ENCODE peak calls at places on chromosome 17, in six cellular contexts. One of them, this sample, is unnamed.

GRCh38 chr17:68441064-68441770 is 16.1 kb downstream of the WIPI1 start:
- DNase-seq in stimulated activated CD4-positive, alpha-beta T cell treated with anti-CD3 and anti-CD28 coated beads, Interleukin-4, amount 100 ng/mL, for 24 hours: no peak
- DNase-seq in tibial artery: no peak
- DNase-seq in stromal cell of bone marrow: no peak
- DNase-seq in GM12892: no peak
- DNase-seq in NCI-H446 treated with DMSO at 0.1 percent for 48 hours: no peak
- DNase-seq in this sample: no peak

GRCh38 chr17:10226930-10227695 is 28.7 kb upstream of the GAS7 start:
- DNase-seq in stimulated activated CD4-positive, alpha-beta T cell treated with anti-CD3 and anti-CD28 coated beads, Interleukin-4, amount 100 ng/mL, for 24 hours: peak
- DNase-seq in tibial artery: peak
- DNase-seq in stromal cell of bone marrow: no peak
- DNase-seq in GM12892: peak
- DNase-seq in NCI-H446 treated with DMSO at 0.1 percent for 48 hours: no peak
- DNase-seq in this sample: peak

GRCh38 chr17:81310963-81311550 is 15.9 kb upstream of the SLC38A10 start:
- DNase-seq in stimulated activated CD4-positive, alpha-beta T cell treated with anti-CD3 and anti-CD28 coated beads, Interleukin-4, amount 100 ng/mL, for 24 hours: no peak
- DNase-seq in tibial artery: no peak
- DNase-seq in stromal cell of bone marrow: no peak
- DNase-seq in GM12892: no peak
- DNase-seq in NCI-H446 treated with DMSO at 0.1 percent for 48 hours: no peak
- DNase-seq in this sample: no peak

GRCh38 chr17:37742114-37742761 is 2.6 kb downstream of the HNF1B start:
- DNase-seq in stimulated activated CD4-positive, alpha-beta T cell treated with anti-CD3 and anti-CD28 coated beads, Interleukin-4, amount 100 ng/mL, for 24 hours: no peak
- DNase-seq in tibial artery: no peak
- DNase-seq in stromal cell of bone marrow: no peak
- DNase-seq in GM12892: no peak
- DNase-seq in NCI-H446 treated with DMSO at 0.1 percent for 48 hours: no peak
- DNase-seq in this sample: peak

GRCh38 chr17:13995856-13996635 is 73.3 kb upstream of the COX10 start:
- DNase-seq in stimulated activated CD4-positive, alpha-beta T cell treated with anti-CD3 and anti-CD28 coated beads, Interleukin-4, amount 100 ng/mL, for 24 hours: no peak
- DNase-seq in tibial artery: no peak
- DNase-seq in stromal cell of bone marrow: no peak
- DNase-seq in GM12892: no peak
- DNase-seq in NCI-H446 treated with DMSO at 0.1 percent for 48 hours: no peak
- DNase-seq in this sample: no peak

GRCh38 chr17:79835953-79836951 is 3.0 kb downstream of the CBX4 start:
- DNase-seq in stimulated activated CD4-positive, alpha-beta T cell treated with anti-CD3 and anti-CD28 coated beads, Interleukin-4, amount 100 ng/mL, for 24 hours: no peak
- DNase-seq in tibial artery: no peak
- DNase-seq in stromal cell of bone marrow: no peak
- DNase-seq in GM12892: no peak
- DNase-seq in NCI-H446 treated with DMSO at 0.1 percent for 48 hours: no peak
- DNase-seq in this sample: peak

GRCh38 chr17:39663688-39664580 is 1.2 kb upstream of the TCAP start:
- DNase-seq in stimulated activated CD4-positive, alpha-beta T cell treated with anti-CD3 and anti-CD28 coated beads, Interleukin-4, amount 100 ng/mL, for 24 hours: no peak
- DNase-seq in tibial artery: no peak
- DNase-seq in stromal cell of bone marrow: no peak
- DNase-seq in GM12892: no peak
- DNase-seq in NCI-H446 treated with DMSO at 0.1 percent for 48 hours: no peak
- DNase-seq in this sample: peak

GRCh38 chr17:2711608-2712299 is at the start of gene CLUH:
- DNase-seq in stimulated activated CD4-positive, alpha-beta T cell treated with anti-CD3 and anti-CD28 coated beads, Interleukin-4, amount 100 ng/mL, for 24 hours: peak
- DNase-seq in tibial artery: peak
- DNase-seq in stromal cell of bone marrow: peak
- DNase-seq in GM12892: peak
- DNase-seq in NCI-H446 treated with DMSO at 0.1 percent for 48 hours: peak
- DNase-seq in this sample: peak

GRCh38 chr17:51585514-51586104 is 325.3 kb downstream of the UTP18 start:
- DNase-seq in stimulated activated CD4-positive, alpha-beta T cell treated with anti-CD3 and anti-CD28 coated beads, Interleukin-4, amount 100 ng/mL, for 24 hours: no peak
- DNase-seq in tibial artery: no peak
- DNase-seq in stromal cell of bone marrow: no peak
- DNase-seq in GM12892: no peak
- DNase-seq in NCI-H446 treated with DMSO at 0.1 percent for 48 hours: peak
- DNase-seq in this sample: no peak

GRCh38 chr17:31579265-31579664 is 187.8 kb downstream of the RAB11FIP4 start:
- DNase-seq in stimulated activated CD4-positive, alpha-beta T cell treated with anti-CD3 and anti-CD28 coated beads, Interleukin-4, amount 100 ng/mL, for 24 hours: no peak
- DNase-seq in tibial artery: no peak
- DNase-seq in stromal cell of bone marrow: no peak
- DNase-seq in GM12892: no peak
- DNase-seq in NCI-H446 treated with DMSO at 0.1 percent for 48 hours: no peak
- DNase-seq in this sample: peak

GRCh38 chr17:19897901-19898300 is 30.2 kb upstream of the ULK2 start:
- DNase-seq in stimulated activated CD4-positive, alpha-beta T cell treated with anti-CD3 and anti-CD28 coated beads, Interleukin-4, amount 100 ng/mL, for 24 hours: no peak
- DNase-seq in tibial artery: no peak
- DNase-seq in stromal cell of bone marrow: peak
- DNase-seq in GM12892: no peak
- DNase-seq in NCI-H446 treated with DMSO at 0.1 percent for 48 hours: no peak
- DNase-seq in this sample: no peak

GRCh38 chr17:66707051-66707450 is 127.9 kb upstream of the CACNG5 start:
- DNase-seq in stimulated activated CD4-positive, alpha-beta T cell treated with anti-CD3 and anti-CD28 coated beads, Interleukin-4, amount 100 ng/mL, for 24 hours: no peak
- DNase-seq in tibial artery: no peak
- DNase-seq in stromal cell of bone marrow: no peak
- DNase-seq in GM12892: no peak
- DNase-seq in NCI-H446 treated with DMSO at 0.1 percent for 48 hours: no peak
- DNase-seq in this sample: no peak

GRCh38 chr17:42233148-42233547 is 38.9 kb upstream of the GHDC start:
- DNase-seq in stimulated activated CD4-positive, alpha-beta T cell treated with anti-CD3 and anti-CD28 coated beads, Interleukin-4, amount 100 ng/mL, for 24 hours: no peak
- DNase-seq in tibial artery: no peak
- DNase-seq in stromal cell of bone marrow: no peak
- DNase-seq in GM12892: no peak
- DNase-seq in NCI-H446 treated with DMSO at 0.1 percent for 48 hours: no peak
- DNase-seq in this sample: no peak

GRCh38 chr17:17836250-17836817 is 452 bp downstream of the SREBF1 start:
- DNase-seq in stimulated activated CD4-positive, alpha-beta T cell treated with anti-CD3 and anti-CD28 coated beads, Interleukin-4, amount 100 ng/mL, for 24 hours: peak
- DNase-seq in tibial artery: peak
- DNase-seq in stromal cell of bone marrow: peak
- DNase-seq in GM12892: peak
- DNase-seq in NCI-H446 treated with DMSO at 0.1 percent for 48 hours: peak
- DNase-seq in this sample: peak

GRCh38 chr17:35129154-35129972 is 7.9 kb downstream of the FNDC8 start:
- DNase-seq in stimulated activated CD4-positive, alpha-beta T cell treated with anti-CD3 and anti-CD28 coated beads, Interleukin-4, amount 100 ng/mL, for 24 hours: no peak
- DNase-seq in tibial artery: no peak
- DNase-seq in stromal cell of bone marrow: peak
- DNase-seq in GM12892: no peak
- DNase-seq in NCI-H446 treated with DMSO at 0.1 percent for 48 hours: no peak
- DNase-seq in this sample: peak

GRCh38 chr17:7889166-7889584 is 586 bp downstream of the CHD3 start:
- DNase-seq in stimulated activated CD4-positive, alpha-beta T cell treated with anti-CD3 and anti-CD28 coated beads, Interleukin-4, amount 100 ng/mL, for 24 hours: peak
- DNase-seq in tibial artery: peak
- DNase-seq in stromal cell of bone marrow: peak
- DNase-seq in GM12892: no peak
- DNase-seq in NCI-H446 treated with DMSO at 0.1 percent for 48 hours: peak
- DNase-seq in this sample: peak

GRCh38 chr17:55386931-55387330 is 34.7 kb downstream of the MMD start:
- DNase-seq in stimulated activated CD4-positive, alpha-beta T cell treated with anti-CD3 and anti-CD28 coated beads, Interleukin-4, amount 100 ng/mL, for 24 hours: no peak
- DNase-seq in tibial artery: no peak
- DNase-seq in stromal cell of bone marrow: no peak
- DNase-seq in GM12892: no peak
- DNase-seq in NCI-H446 treated with DMSO at 0.1 percent for 48 hours: no peak
- DNase-seq in this sample: no peak

GRCh38 chr17:83119987-83120864 is 40.8 kb downstream of the METRNL start:
- DNase-seq in stimulated activated CD4-positive, alpha-beta T cell treated with anti-CD3 and anti-CD28 coated beads, Interleukin-4, amount 100 ng/mL, for 24 hours: no peak
- DNase-seq in tibial artery: no peak
- DNase-seq in stromal cell of bone marrow: no peak
- DNase-seq in GM12892: peak
- DNase-seq in NCI-H446 treated with DMSO at 0.1 percent for 48 hours: no peak
- DNase-seq in this sample: peak

GRCh38 chr17:44097110-44097810 is 26.2 kb downstream of the HDAC5 start:
- DNase-seq in stimulated activated CD4-positive, alpha-beta T cell treated with anti-CD3 and anti-CD28 coated beads, Interleukin-4, amount 100 ng/mL, for 24 hours: no peak
- DNase-seq in tibial artery: no peak
- DNase-seq in stromal cell of bone marrow: no peak
- DNase-seq in GM12892: no peak
- DNase-seq in NCI-H446 treated with DMSO at 0.1 percent for 48 hours: peak
- DNase-seq in this sample: peak

GRCh38 chr17:43418441-43419374 is 19.9 kb downstream of the ARL4D start:
- DNase-seq in stimulated activated CD4-positive, alpha-beta T cell treated with anti-CD3 and anti-CD28 coated beads, Interleukin-4, amount 100 ng/mL, for 24 hours: no peak
- DNase-seq in tibial artery: peak
- DNase-seq in stromal cell of bone marrow: peak
- DNase-seq in GM12892: no peak
- DNase-seq in NCI-H446 treated with DMSO at 0.1 percent for 48 hours: peak
- DNase-seq in this sample: peak

GRCh38 chr17:72502111-72502939 is 381.5 kb downstream of the SOX9 start:
- DNase-seq in stimulated activated CD4-positive, alpha-beta T cell treated with anti-CD3 and anti-CD28 coated beads, Interleukin-4, amount 100 ng/mL, for 24 hours: no peak
- DNase-seq in tibial artery: no peak
- DNase-seq in stromal cell of bone marrow: no peak
- DNase-seq in GM12892: no peak
- DNase-seq in NCI-H446 treated with DMSO at 0.1 percent for 48 hours: no peak
- DNase-seq in this sample: peak

GRCh38 chr17:5210091-5210490 is 18.4 kb upstream of the ZNF594 start:
- DNase-seq in stimulated activated CD4-positive, alpha-beta T cell treated with anti-CD3 and anti-CD28 coated beads, Interleukin-4, amount 100 ng/mL, for 24 hours: no peak
- DNase-seq in tibial artery: no peak
- DNase-seq in stromal cell of bone marrow: no peak
- DNase-seq in GM12892: no peak
- DNase-seq in NCI-H446 treated with DMSO at 0.1 percent for 48 hours: no peak
- DNase-seq in this sample: no peak

GRCh38 chr17:50725769-50726655 is 6.6 kb downstream of the LUC7L3 start:
- DNase-seq in stimulated activated CD4-positive, alpha-beta T cell treated with anti-CD3 and anti-CD28 coated beads, Interleukin-4, amount 100 ng/mL, for 24 hours: no peak
- DNase-seq in tibial artery: no peak
- DNase-seq in stromal cell of bone marrow: no peak
- DNase-seq in GM12892: no peak
- DNase-seq in NCI-H446 treated with DMSO at 0.1 percent for 48 hours: no peak
- DNase-seq in this sample: no peak

GRCh38 chr17:58360664-58361063 is 8.7 kb upstream of the SUPT4H1 start:
- DNase-seq in stimulated activated CD4-positive, alpha-beta T cell treated with anti-CD3 and anti-CD28 coated beads, Interleukin-4, amount 100 ng/mL, for 24 hours: no peak
- DNase-seq in tibial artery: no peak
- DNase-seq in stromal cell of bone marrow: no peak
- DNase-seq in GM12892: no peak
- DNase-seq in NCI-H446 treated with DMSO at 0.1 percent for 48 hours: no peak
- DNase-seq in this sample: no peak

GRCh38 chr17:44004077-44004760 is at the start of gene NAGS:
- DNase-seq in stimulated activated CD4-positive, alpha-beta T cell treated with anti-CD3 and anti-CD28 coated beads, Interleukin-4, amount 100 ng/mL, for 24 hours: no peak
- DNase-seq in tibial artery: no peak
- DNase-seq in stromal cell of bone marrow: no peak
- DNase-seq in GM12892: no peak
- DNase-seq in NCI-H446 treated with DMSO at 0.1 percent for 48 hours: no peak
- DNase-seq in this sample: no peak

GRCh38 chr17:19346351-19347255 is 15.9 kb downstream of the B9D1 start:
- DNase-seq in stimulated activated CD4-positive, alpha-beta T cell treated with anti-CD3 and anti-CD28 coated beads, Interleukin-4, amount 100 ng/mL, for 24 hours: no peak
- DNase-seq in tibial artery: peak
- DNase-seq in stromal cell of bone marrow: peak
- DNase-seq in GM12892: no peak
- DNase-seq in NCI-H446 treated with DMSO at 0.1 percent for 48 hours: no peak
- DNase-seq in this sample: peak

GRCh38 chr17:13140750-13141149 is 122.9 kb upstream of the ELAC2 start:
- DNase-seq in stimulated activated CD4-positive, alpha-beta T cell treated with anti-CD3 and anti-CD28 coated beads, Interleukin-4, amount 100 ng/mL, for 24 hours: no peak
- DNase-seq in tibial artery: no peak
- DNase-seq in stromal cell of bone marrow: no peak
- DNase-seq in GM12892: no peak
- DNase-seq in NCI-H446 treated with DMSO at 0.1 percent for 48 hours: no peak
- DNase-seq in this sample: no peak

GRCh38 chr17:37671813-37672544 is 28.7 kb upstream of the DDX52 start:
- DNase-seq in stimulated activated CD4-positive, alpha-beta T cell treated with anti-CD3 and anti-CD28 coated beads, Interleukin-4, amount 100 ng/mL, for 24 hours: no peak
- DNase-seq in tibial artery: no peak
- DNase-seq in stromal cell of bone marrow: peak
- DNase-seq in GM12892: no peak
- DNase-seq in NCI-H446 treated with DMSO at 0.1 percent for 48 hours: no peak
- DNase-seq in this sample: no peak

GRCh38 chr17:67754001-67754400 is 36.3 kb downstream of the NOL11 start:
- DNase-seq in stimulated activated CD4-positive, alpha-beta T cell treated with anti-CD3 and anti-CD28 coated beads, Interleukin-4, amount 100 ng/mL, for 24 hours: no peak
- DNase-seq in tibial artery: no peak
- DNase-seq in stromal cell of bone marrow: no peak
- DNase-seq in GM12892: no peak
- DNase-seq in NCI-H446 treated with DMSO at 0.1 percent for 48 hours: no peak
- DNase-seq in this sample: no peak

GRCh38 chr17:40551091-40551873 is 14.0 kb downstream of the CCR7 start:
- DNase-seq in stimulated activated CD4-positive, alpha-beta T cell treated with anti-CD3 and anti-CD28 coated beads, Interleukin-4, amount 100 ng/mL, for 24 hours: peak
- DNase-seq in tibial artery: peak
- DNase-seq in stromal cell of bone marrow: peak
- DNase-seq in GM12892: no peak
- DNase-seq in NCI-H446 treated with DMSO at 0.1 percent for 48 hours: no peak
- DNase-seq in this sample: peak

GRCh38 chr17:8628172-8628571 is 2.4 kb downstream of the MYH10 start:
- DNase-seq in stimulated activated CD4-positive, alpha-beta T cell treated with anti-CD3 and anti-CD28 coated beads, Interleukin-4, amount 100 ng/mL, for 24 hours: no peak
- DNase-seq in tibial artery: no peak
- DNase-seq in stromal cell of bone marrow: no peak
- DNase-seq in GM12892: no peak
- DNase-seq in NCI-H446 treated with DMSO at 0.1 percent for 48 hours: no peak
- DNase-seq in this sample: no peak

GRCh38 chr17:40541060-40541872 is 24.0 kb downstream of the CCR7 start:
- DNase-seq in stimulated activated CD4-positive, alpha-beta T cell treated with anti-CD3 and anti-CD28 coated beads, Interleukin-4, amount 100 ng/mL, for 24 hours: peak
- DNase-seq in tibial artery: no peak
- DNase-seq in stromal cell of bone marrow: no peak
- DNase-seq in GM12892: no peak
- DNase-seq in NCI-H446 treated with DMSO at 0.1 percent for 48 hours: no peak
- DNase-seq in this sample: peak

GRCh38 chr17:3812284-3812683 is 11.3 kb upstream of the ITGAE start:
- DNase-seq in stimulated activated CD4-positive, alpha-beta T cell treated with anti-CD3 and anti-CD28 coated beads, Interleukin-4, amount 100 ng/mL, for 24 hours: no peak
- DNase-seq in tibial artery: no peak
- DNase-seq in stromal cell of bone marrow: no peak
- DNase-seq in GM12892: no peak
- DNase-seq in NCI-H446 treated with DMSO at 0.1 percent for 48 hours: no peak
- DNase-seq in this sample: no peak

GRCh38 chr17:33647976-33648375 is 354.9 kb upstream of the ASIC2 start:
- DNase-seq in stimulated activated CD4-positive, alpha-beta T cell treated with anti-CD3 and anti-CD28 coated beads, Interleukin-4, amount 100 ng/mL, for 24 hours: no peak
- DNase-seq in tibial artery: no peak
- DNase-seq in stromal cell of bone marrow: peak
- DNase-seq in GM12892: no peak
- DNase-seq in NCI-H446 treated with DMSO at 0.1 percent for 48 hours: no peak
- DNase-seq in this sample: no peak

GRCh38 chr17:71464241-71464640 is 656.6 kb upstream of the SOX9 start:
- DNase-seq in stimulated activated CD4-positive, alpha-beta T cell treated with anti-CD3 and anti-CD28 coated beads, Interleukin-4, amount 100 ng/mL, for 24 hours: no peak
- DNase-seq in tibial artery: no peak
- DNase-seq in stromal cell of bone marrow: no peak
- DNase-seq in GM12892: no peak
- DNase-seq in NCI-H446 treated with DMSO at 0.1 percent for 48 hours: no peak
- DNase-seq in this sample: no peak

GRCh38 chr17:39666231-39666600 is 1.1 kb downstream of the TCAP start:
- DNase-seq in stimulated activated CD4-positive, alpha-beta T cell treated with anti-CD3 and anti-CD28 coated beads, Interleukin-4, amount 100 ng/mL, for 24 hours: no peak
- DNase-seq in tibial artery: no peak
- DNase-seq in stromal cell of bone marrow: no peak
- DNase-seq in GM12892: no peak
- DNase-seq in NCI-H446 treated with DMSO at 0.1 percent for 48 hours: no peak
- DNase-seq in this sample: no peak

GRCh38 chr17:4852504-4853075 is 19.4 kb downstream of the MINK1 start:
- DNase-seq in stimulated activated CD4-positive, alpha-beta T cell treated with anti-CD3 and anti-CD28 coated beads, Interleukin-4, amount 100 ng/mL, for 24 hours: no peak
- DNase-seq in tibial artery: no peak
- DNase-seq in stromal cell of bone marrow: peak
- DNase-seq in GM12892: no peak
- DNase-seq in NCI-H446 treated with DMSO at 0.1 percent for 48 hours: no peak
- DNase-seq in this sample: no peak